ENCODE peak calls at places on chromosomes 7 and 10, in six cellular contexts. F, U, D, P, L and K are unnamed samples.

GRCh38 chr7:157529768-157530560 is 193.2 kb downstream of the DNAJB6 start:
- DNase-seq in P (no peak), F (peak; percentile 15), U (no peak), D (no peak), L (no peak), K (no peak)

GRCh38 chr7:85621286-85621685 is 434.4 kb upstream of the SEMA3D start:
- DNase-seq in U (no peak), P (no peak), D (no peak), F (no peak), L (no peak), K (no peak)

GRCh38 chr7:54933610-54934009 is 85.2 kb upstream of the EGFR start:
- DNase-seq in L (no peak), U (no peak), D (no peak), P (no peak), F (no peak), K (no peak)

GRCh38 chr10:132456881-132457280 is 59.9 kb downstream of the PWWP2B start:
- DNase-seq in F (no peak), L (peak; percentile 17), U (no peak), P (peak; percentile 51), D (no peak), K (no peak)

GRCh38 chr7:3482147-3482921 is 181.3 kb downstream of the SDK1 start:
- DNase-seq in U (peak; percentile 49), F (no peak), L (no peak), D (peak; percentile 62), P (no peak), K (no peak)

GRCh38 chr7:151137841-151138540 is 29.5 kb downstream of the GBX1 start:
- DNase-seq in L (no peak), U (no peak), D (no peak), P (peak; percentile 56), F (no peak), K (peak; percentile 18)

GRCh38 chr10:72800000-72800740 is 93.4 kb upstream of the OIT3 start:
- DNase-seq in D (no peak), L (no peak), F (no peak), P (no peak), U (no peak), K (no peak)

GRCh38 chr10:26448706-26449435 is 10.7 kb downstream of the APBB1IP start:
- DNase-seq in U (peak; percentile 12), D (no peak), L (no peak), F (no peak), P (no peak), K (no peak)

GRCh38 chr7:82704121-82704520 is 260.5 kb upstream of the CACNA2D1 start:
- DNase-seq in F (no peak), L (no peak), D (no peak), U (no peak), P (no peak), K (no peak)

GRCh38 chr10:132052124-132052523 is 13.6 kb upstream of the JAKMIP3 start:
- DNase-seq in F (no peak), U (no peak), L (no peak), P (peak; percentile 6), D (no peak), K (no peak)

GRCh38 chr7:83486957-83487356 is 162.0 kb downstream of the SEMA3E start:
- DNase-seq in F (no peak), U (no peak), D (no peak), P (no peak), L (no peak), K (no peak)

GRCh38 chr7:618539-619355 is 99.1 kb upstream of the PDGFA start:
- DNase-seq in P (peak; percentile 28), U (peak; percentile 34), F (peak; percentile 71), L (no peak), D (no peak), K (no peak)

GRCh38 chr7:157425761-157426160 is 89.0 kb downstream of the DNAJB6 start:
- DNase-seq in D (no peak), P (no peak), U (no peak), L (no peak), F (no peak), K (no peak)

GRCh38 chr7:26900283-26900682 is 35.9 kb upstream of the SKAP2 start:
- DNase-seq in D (no peak), P (no peak), U (no peak), L (no peak), F (no peak), K (no peak)

GRCh38 chr7:37433166-37433565 is 15.5 kb downstream of the ELMO1 start:
- DNase-seq in F (no peak), P (no peak), L (no peak), U (no peak), D (peak; percentile 18), K (no peak)

GRCh38 chr10:75099952-75100763 is 11.3 kb upstream of the SAMD8 start:
- DNase-seq in P (peak; percentile 92), D (peak; percentile 67), L (peak; percentile 80), U (peak; percentile 77), F (peak; percentile 87), K (peak; percentile 93)

GRCh38 chr7:130965515-130965914 is 231.5 kb upstream of the KLF14 start:
- DNase-seq in F (no peak), P (no peak), U (no peak), L (no peak), D (no peak), K (no peak)

GRCh38 chr10:89341136-89341535 is 13.3 kb downstream of the IFIT3 start:
- DNase-seq in D (no peak), L (no peak), F (no peak), P (no peak), U (no peak), K (no peak)
- TF ChIP-seq POLR2A in D (no peak), L (no peak), F (no peak), P (no peak), U (no peak), K (no peak)

DNA sequence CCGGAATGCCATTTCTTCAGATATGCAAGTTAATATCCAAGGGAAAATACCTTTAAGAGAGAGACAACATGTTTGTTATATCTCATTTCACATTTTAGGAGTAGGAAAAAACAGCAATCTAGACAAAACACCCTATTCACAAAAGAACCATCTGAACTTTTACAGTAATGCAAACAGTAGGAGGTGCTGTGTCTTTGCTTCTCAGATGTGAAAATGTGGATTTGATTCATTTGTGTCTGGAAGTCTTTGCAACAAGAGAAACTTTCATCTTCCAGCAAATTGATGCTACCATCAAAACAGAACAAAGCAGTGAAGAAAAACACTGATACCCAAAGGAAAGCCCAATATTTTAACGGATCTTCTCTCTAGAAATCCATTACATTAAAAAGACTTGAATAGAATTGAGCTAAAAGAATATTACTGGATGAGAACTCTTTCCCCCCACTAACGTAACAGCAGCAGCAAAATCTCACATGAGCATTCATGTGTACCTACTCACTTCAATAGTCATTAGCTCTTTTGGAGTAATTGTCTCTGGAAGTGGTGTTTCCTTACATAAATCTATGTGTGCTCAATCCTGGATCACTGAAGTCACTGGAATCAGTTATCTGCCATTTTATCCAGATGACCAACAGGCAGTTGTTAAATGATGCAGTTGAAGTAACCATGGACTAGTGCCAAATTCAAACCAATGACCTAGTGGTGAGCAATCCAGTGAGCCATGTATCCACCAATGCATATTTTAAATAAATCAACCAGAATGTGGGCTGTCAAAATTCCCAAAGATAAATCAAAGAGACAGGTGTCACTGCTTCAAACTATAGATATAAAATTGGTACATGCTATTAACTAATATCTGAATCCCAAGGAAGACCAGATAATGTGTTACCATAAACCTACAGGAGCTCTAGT is 1.8 kb downstream of the SEMA3C start:
- DNase-seq in P (no peak), U (no peak), L (no peak), F (no peak), D (peak; percentile 81), K (no peak)
- TF ChIP-seq POLR2A in P (no peak), U (no peak), L (no peak), F (no peak), D (no peak), K (no peak)

DNA sequence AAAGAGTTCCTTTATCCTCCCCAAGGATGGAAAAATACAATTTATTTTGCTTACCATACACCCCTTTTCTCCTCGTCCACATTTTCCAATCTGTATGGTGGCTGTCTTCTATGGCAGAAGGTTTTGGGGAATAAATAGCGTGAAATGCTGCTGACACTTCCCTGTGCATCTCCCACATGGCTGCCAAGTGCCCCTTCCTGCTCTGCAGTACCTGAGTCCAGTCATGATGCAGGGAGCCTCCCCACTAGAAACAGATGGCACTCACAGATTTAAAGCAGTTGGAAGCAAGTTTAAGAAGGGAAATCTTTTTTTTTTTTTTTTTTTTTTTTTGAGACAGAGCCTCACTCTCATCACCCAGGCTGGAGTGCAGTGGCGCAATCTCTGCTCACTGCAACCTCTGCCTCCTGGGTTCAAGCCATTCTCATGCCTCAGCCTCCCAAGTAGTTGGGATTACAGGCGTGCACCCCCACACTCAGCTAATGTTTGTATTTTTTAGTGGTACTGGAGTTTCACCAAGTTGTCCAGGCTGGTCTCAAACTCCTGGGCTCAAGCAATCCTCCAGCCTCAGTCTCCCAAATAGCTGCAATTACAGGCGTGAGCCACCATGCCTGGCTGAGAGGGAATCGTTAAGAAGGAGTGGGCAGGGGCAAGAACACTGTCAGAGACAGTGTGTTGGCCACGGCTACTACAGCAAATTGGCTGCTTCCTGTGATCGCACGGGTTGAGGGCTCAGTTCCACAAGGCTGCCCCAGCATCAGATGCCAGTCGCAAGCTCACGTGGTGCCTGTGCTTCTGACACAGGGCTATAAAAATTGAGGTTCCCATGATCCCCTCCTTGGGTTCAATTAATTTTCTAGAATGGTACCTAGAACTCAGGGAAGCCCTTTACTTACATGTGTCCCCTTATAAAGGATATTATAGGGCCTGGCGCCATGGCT is 5.3 kb upstream of the PILRA start:
- DNase-seq in U (peak; percentile 43), D (no peak), L (no peak), P (peak; percentile 43), F (no peak), K (no peak)
- TF ChIP-seq POLR2A in U (no peak), D (no peak), L (no peak), P (no peak), F (no peak), K (no peak)

GRCh38 chr10:24209421-24209770 is 458 bp downstream of the KIAA1217 start:
- DNase-seq in D (no peak), F (no peak), U (peak; percentile 22), P (no peak), L (no peak), K (no peak)

GRCh38 chr10:24209946-24210491 is 1.1 kb downstream of the KIAA1217 start:
- DNase-seq in D (peak; percentile 14), P (no peak), L (no peak), F (no peak), U (peak; percentile 25), K (peak; percentile 28)

GRCh38 chr10:24206926-24207701 is 1.8 kb upstream of the KIAA1217 start:
- DNase-seq in U (no peak), L (no peak), F (no peak), D (no peak), P (no peak), K (no peak)

GRCh38 chr10:24207781-24208611 is 942 bp upstream of the KIAA1217 start:
- DNase-seq in U (peak; percentile 80), D (peak; percentile 10), P (no peak), L (no peak), F (peak; percentile 36), K (no peak)

DNA sequence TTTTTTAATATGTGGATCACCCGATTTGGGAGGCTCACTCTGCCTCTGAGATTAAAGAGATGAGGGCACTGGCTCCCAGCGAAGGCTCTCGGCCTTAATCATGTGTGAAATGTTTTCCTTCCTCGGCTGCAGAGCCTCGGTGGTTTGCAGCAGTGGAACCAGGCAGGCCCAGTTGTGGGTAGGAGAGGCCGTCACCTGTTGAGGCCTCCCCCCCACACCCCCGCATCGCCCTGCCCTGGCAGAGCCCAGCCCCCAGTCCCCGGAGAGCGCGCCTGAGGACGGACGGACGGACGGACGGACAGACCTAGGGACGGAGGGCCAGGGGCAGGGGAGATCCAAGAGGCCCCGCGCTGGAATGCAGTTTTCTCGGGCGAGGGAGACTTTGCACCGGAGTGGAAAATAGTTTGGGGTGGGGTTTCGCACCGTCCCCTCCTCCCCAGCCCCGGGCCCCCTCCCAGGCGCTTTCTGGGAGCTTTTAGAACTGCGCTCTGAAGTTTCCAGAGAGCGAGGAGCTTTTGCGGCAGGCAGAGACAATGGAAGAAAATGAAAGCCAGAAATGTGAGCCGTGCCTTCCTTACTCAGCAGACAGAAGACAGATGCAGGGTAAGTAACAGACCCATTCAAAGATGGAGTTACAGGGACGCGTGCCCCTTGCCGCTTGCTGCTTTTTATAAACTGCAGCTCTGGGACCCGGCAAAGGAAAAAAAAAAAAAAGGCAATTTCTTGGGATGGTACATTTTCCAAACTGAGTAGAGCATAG is at the start of gene KIAA1217:
- DNase-seq in F (peak; percentile 39), L (peak; percentile 37), D (no peak), U (peak; percentile 69), P (peak; percentile 73), K (no peak)
- TF ChIP-seq POLR2A in F (no peak), L (no peak), D (no peak), U (no peak), P (no peak), K (no peak)